ENCODE peak calls at places on chromosomes 3 and 15, in ten cellular contexts. One of them, this sample, is unnamed.

GRCh38 chr3:99817047-99817436 is 620 bp upstream of the CMSS1 start:
- DNase-seq in GM12878: no peak
- DNase-seq in endothelial cell: peak; percentile 7
- DNase-seq in CD14-positive monocyte: no peak
- DNase-seq in AG09319: no peak
- DNase-seq in brain microvascular endothelial cell: no peak
- DNase-seq in Panc1: no peak
- DNase-seq in GM12865: no peak
- DNase-seq in epithelial cell of esophagus: peak; percentile 30
- DNase-seq in GM20000: peak; percentile 12
- DNase-seq in this sample: peak; percentile 14

GRCh38 chr3:133489466-133490085 is 83.9 kb upstream of the CDV3 start:
- DNase-seq in GM20000: no peak
- DNase-seq in epithelial cell of esophagus: peak; percentile 19
- DNase-seq in CD14-positive monocyte: no peak
- DNase-seq in GM12865: no peak
- DNase-seq in GM12878: no peak
- DNase-seq in endothelial cell: no peak
- DNase-seq in AG09319: no peak
- DNase-seq in Panc1: no peak
- DNase-seq in brain microvascular endothelial cell: no peak
- DNase-seq in this sample: no peak

GRCh38 chr3:183331518-183331917 is 78.5 kb downstream of the B3GNT5 start:
- DNase-seq in endothelial cell: no peak
- DNase-seq in AG09319: no peak
- DNase-seq in brain microvascular endothelial cell: no peak
- DNase-seq in GM12878: no peak
- DNase-seq in Panc1: no peak
- DNase-seq in GM12865: no peak
- DNase-seq in CD14-positive monocyte: no peak
- DNase-seq in epithelial cell of esophagus: no peak
- DNase-seq in GM20000: no peak
- DNase-seq in this sample: no peak

GRCh38 chr3:174651951-174652350 is 207.2 kb upstream of the NAALADL2 start:
- DNase-seq in Panc1: no peak
- DNase-seq in endothelial cell: no peak
- DNase-seq in GM12878: no peak
- DNase-seq in epithelial cell of esophagus: no peak
- DNase-seq in AG09319: no peak
- DNase-seq in CD14-positive monocyte: no peak
- DNase-seq in brain microvascular endothelial cell: no peak
- DNase-seq in GM12865: no peak
- DNase-seq in GM20000: no peak
- DNase-seq in this sample: no peak

GRCh38 chr3:192433704-192434103 is 293.6 kb downstream of the FGF12 start:
- DNase-seq in AG09319: no peak
- DNase-seq in endothelial cell: no peak
- DNase-seq in Panc1: no peak
- DNase-seq in GM12865: no peak
- DNase-seq in GM12878: peak; percentile 3
- DNase-seq in epithelial cell of esophagus: no peak
- DNase-seq in brain microvascular endothelial cell: no peak
- DNase-seq in CD14-positive monocyte: no peak
- DNase-seq in GM20000: no peak
- DNase-seq in this sample: peak; percentile 75

GRCh38 chr15:67253517-67254237 is 784 bp downstream of the AAGAB start:
- DNase-seq in endothelial cell: no peak
- DNase-seq in Panc1: no peak
- DNase-seq in brain microvascular endothelial cell: no peak
- DNase-seq in GM20000: no peak
- DNase-seq in GM12865: no peak
- DNase-seq in GM12878: no peak
- DNase-seq in CD14-positive monocyte: no peak
- DNase-seq in epithelial cell of esophagus: peak; percentile 34
- DNase-seq in AG09319: no peak
- DNase-seq in this sample: no peak

GRCh38 chr3:58321791-58322190 is 10.9 kb upstream of the PXK start:
- DNase-seq in GM12865: no peak
- DNase-seq in GM20000: no peak
- DNase-seq in endothelial cell: no peak
- DNase-seq in GM12878: no peak
- DNase-seq in brain microvascular endothelial cell: no peak
- DNase-seq in Panc1: no peak
- DNase-seq in AG09319: no peak
- DNase-seq in epithelial cell of esophagus: no peak
- DNase-seq in CD14-positive monocyte: no peak
- DNase-seq in this sample: no peak

GRCh38 chr3:115246621-115247020 is 99.5 kb upstream of the ZBTB20 start:
- DNase-seq in endothelial cell: no peak
- DNase-seq in brain microvascular endothelial cell: no peak
- DNase-seq in epithelial cell of esophagus: no peak
- DNase-seq in CD14-positive monocyte: no peak
- DNase-seq in AG09319: no peak
- DNase-seq in GM12878: no peak
- DNase-seq in Panc1: no peak
- DNase-seq in GM12865: no peak
- DNase-seq in GM20000: no peak
- DNase-seq in this sample: no peak

GRCh38 chr3:45753095-45753494 is 43.2 kb downstream of the SLC6A20 start:
- DNase-seq in GM12865: no peak
- DNase-seq in epithelial cell of esophagus: peak; percentile 65
- DNase-seq in GM12878: no peak
- DNase-seq in AG09319: no peak
- DNase-seq in GM20000: no peak
- DNase-seq in CD14-positive monocyte: no peak
- DNase-seq in brain microvascular endothelial cell: no peak
- DNase-seq in Panc1: no peak
- DNase-seq in endothelial cell: no peak
- DNase-seq in this sample: no peak

GRCh38 chr3:32177702-32178198 is 60.7 kb upstream of the CMTM8 start:
- DNase-seq in AG09319: peak; percentile 1
- DNase-seq in CD14-positive monocyte: no peak
- DNase-seq in GM12878: no peak
- DNase-seq in Panc1: peak; percentile 80
- DNase-seq in brain microvascular endothelial cell: peak; percentile 95
- DNase-seq in GM20000: peak; percentile 51
- DNase-seq in epithelial cell of esophagus: peak; percentile 88
- DNase-seq in endothelial cell: peak; percentile 76
- DNase-seq in GM12865: peak; percentile 63
- DNase-seq in this sample: peak; percentile 83

GRCh38 chr15:68151277-68151676 is 53.9 kb downstream of the CALML4 start:
- DNase-seq in AG09319: no peak
- DNase-seq in epithelial cell of esophagus: peak; percentile 47
- DNase-seq in brain microvascular endothelial cell: peak; percentile 7
- DNase-seq in CD14-positive monocyte: no peak
- DNase-seq in GM12878: no peak
- DNase-seq in Panc1: no peak
- DNase-seq in GM20000: no peak
- DNase-seq in endothelial cell: no peak
- DNase-seq in GM12865: no peak
- DNase-seq in this sample: no peak

GRCh38 chr3:151580592-151580991 is 119.7 kb upstream of the IGSF10 start:
- DNase-seq in Panc1: no peak
- DNase-seq in GM20000: no peak
- DNase-seq in GM12865: no peak
- DNase-seq in epithelial cell of esophagus: peak; percentile 22
- DNase-seq in CD14-positive monocyte: no peak
- DNase-seq in brain microvascular endothelial cell: peak; percentile 12
- DNase-seq in GM12878: no peak
- DNase-seq in endothelial cell: no peak
- DNase-seq in AG09319: peak; percentile 69
- DNase-seq in this sample: no peak

GRCh38 chr3:5078151-5078550 is 43.9 kb upstream of the ARL8B start:
- DNase-seq in GM12865: no peak
- DNase-seq in brain microvascular endothelial cell: no peak
- DNase-seq in Panc1: peak; percentile 22
- DNase-seq in GM12878: no peak
- DNase-seq in epithelial cell of esophagus: peak; percentile 92
- DNase-seq in GM20000: no peak
- DNase-seq in CD14-positive monocyte: no peak
- DNase-seq in endothelial cell: no peak
- DNase-seq in AG09319: no peak
- DNase-seq in this sample: no peak

GRCh38 chr3:173275740-173276139 is 121.8 kb upstream of the NLGN1 start:
- DNase-seq in GM12878: no peak
- DNase-seq in brain microvascular endothelial cell: no peak
- DNase-seq in AG09319: no peak
- DNase-seq in GM12865: peak; percentile 38
- DNase-seq in endothelial cell: no peak
- DNase-seq in Panc1: no peak
- DNase-seq in epithelial cell of esophagus: no peak
- DNase-seq in CD14-positive monocyte: no peak
- DNase-seq in GM20000: peak; percentile 17
- DNase-seq in this sample: no peak

GRCh38 chr15:92097473-92098178 is 244.1 kb downstream of the SLCO3A1 start:
- DNase-seq in Panc1: no peak
- DNase-seq in AG09319: no peak
- DNase-seq in brain microvascular endothelial cell: peak; percentile 15
- DNase-seq in GM12865: peak; percentile 69
- DNase-seq in epithelial cell of esophagus: peak; percentile 64
- DNase-seq in GM12878: peak; percentile 20
- DNase-seq in CD14-positive monocyte: no peak
- DNase-seq in endothelial cell: peak; percentile 73
- DNase-seq in GM20000: peak; percentile 62
- DNase-seq in this sample: peak; percentile 64

GRCh38 chr3:169218314-169218983 is 445.1 kb downstream of the MECOM start:
- DNase-seq in Panc1: no peak
- DNase-seq in brain microvascular endothelial cell: peak; percentile 76
- DNase-seq in CD14-positive monocyte: no peak
- DNase-seq in endothelial cell: peak; percentile 70
- DNase-seq in epithelial cell of esophagus: peak; percentile 55
- DNase-seq in GM12865: no peak
- DNase-seq in AG09319: no peak
- DNase-seq in GM12878: no peak
- DNase-seq in GM20000: no peak
- DNase-seq in this sample: peak; percentile 80

GRCh38 chr15:96342611-96343528 is 12.4 kb downstream of the NR2F2 start:
- DNase-seq in epithelial cell of esophagus: no peak
- DNase-seq in CD14-positive monocyte: no peak
- DNase-seq in GM20000: no peak
- DNase-seq in GM12878: no peak
- DNase-seq in AG09319: no peak
- DNase-seq in brain microvascular endothelial cell: peak; percentile 22
- DNase-seq in Panc1: no peak
- DNase-seq in GM12865: no peak
- DNase-seq in endothelial cell: peak; percentile 2
- DNase-seq in this sample: no peak

GRCh38 chr3:89049119-89049518 is 58.3 kb upstream of the EPHA3 start:
- DNase-seq in AG09319: no peak
- DNase-seq in epithelial cell of esophagus: peak; percentile 34
- DNase-seq in GM12878: no peak
- DNase-seq in endothelial cell: no peak
- DNase-seq in GM12865: peak; percentile 1
- DNase-seq in CD14-positive monocyte: no peak
- DNase-seq in GM20000: no peak
- DNase-seq in brain microvascular endothelial cell: no peak
- DNase-seq in Panc1: no peak
- DNase-seq in this sample: peak; percentile 1

GRCh38 chr15:70382762-70383458 is 285.2 kb upstream of the TLE3 start:
- DNase-seq in GM12865: no peak
- DNase-seq in CD14-positive monocyte: no peak
- DNase-seq in Panc1: no peak
- DNase-seq in GM12878: no peak
- DNase-seq in AG09319: no peak
- DNase-seq in endothelial cell: no peak
- DNase-seq in GM20000: no peak
- DNase-seq in epithelial cell of esophagus: no peak
- DNase-seq in brain microvascular endothelial cell: no peak
- DNase-seq in this sample: no peak
- TF ChIP-seq CTCF in GM12865: no peak
- TF ChIP-seq CTCF in CD14-positive monocyte: no peak
- TF ChIP-seq CTCF in Panc1: no peak
- TF ChIP-seq CTCF in GM12878: no peak
- TF ChIP-seq CTCF in AG09319: no peak
- TF ChIP-seq CTCF in endothelial cell: no peak
- TF ChIP-seq CTCF in GM20000: no peak
- TF ChIP-seq CTCF in epithelial cell of esophagus: no peak
- TF ChIP-seq CTCF in brain microvascular endothelial cell: no peak
- TF ChIP-seq CTCF in this sample: no peak

GRCh38 chr15:41822957-41823356 is 4.9 kb upstream of the JMJD7 start:
- DNase-seq in AG09319: no peak
- DNase-seq in brain microvascular endothelial cell: no peak
- DNase-seq in CD14-positive monocyte: no peak
- DNase-seq in GM12865: no peak
- DNase-seq in GM20000: no peak
- DNase-seq in Panc1: no peak
- DNase-seq in GM12878: no peak
- DNase-seq in epithelial cell of esophagus: no peak
- DNase-seq in endothelial cell: no peak
- DNase-seq in this sample: no peak
- TF ChIP-seq CTCF in AG09319: no peak
- TF ChIP-seq CTCF in brain microvascular endothelial cell: no peak
- TF ChIP-seq CTCF in CD14-positive monocyte: no peak
- TF ChIP-seq CTCF in GM12865: no peak
- TF ChIP-seq CTCF in GM20000: no peak
- TF ChIP-seq CTCF in Panc1: no peak
- TF ChIP-seq CTCF in GM12878: no peak
- TF ChIP-seq CTCF in epithelial cell of esophagus: no peak
- TF ChIP-seq CTCF in endothelial cell: no peak
- TF ChIP-seq CTCF in this sample: no peak

DNA sequence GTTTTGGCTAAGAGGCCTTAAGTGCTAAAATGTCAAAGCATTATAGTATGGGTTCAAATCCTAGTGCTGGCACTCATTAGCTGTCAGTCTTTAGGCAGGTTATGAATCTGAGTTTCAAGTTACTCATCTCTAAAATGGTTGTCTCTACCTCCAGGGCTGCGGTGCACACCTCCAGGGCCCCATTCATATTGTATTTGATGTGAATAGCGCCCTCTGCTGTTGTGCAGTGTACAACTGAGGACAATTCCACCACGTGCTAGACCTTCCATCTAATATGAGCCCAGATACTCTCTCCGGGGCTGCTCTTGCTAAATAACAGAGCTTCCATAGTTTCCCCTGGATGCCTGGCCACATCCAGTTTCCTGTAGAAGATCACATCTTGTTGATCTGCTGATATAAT is 54.3 kb downstream of the OXNAD1 start:
- DNase-seq in endothelial cell: peak; percentile 25
- DNase-seq in Panc1: no peak
- DNase-seq in GM20000: no peak
- DNase-seq in brain microvascular endothelial cell: no peak
- DNase-seq in AG09319: no peak
- DNase-seq in epithelial cell of esophagus: peak; percentile 33
- DNase-seq in GM12865: peak; percentile 70
- DNase-seq in CD14-positive monocyte: no peak
- DNase-seq in GM12878: no peak
- DNase-seq in this sample: peak; percentile 14
- TF ChIP-seq CTCF in endothelial cell: peak; percentile 35
- TF ChIP-seq CTCF in Panc1: no peak
- TF ChIP-seq CTCF in GM20000: peak; percentile 17
- TF ChIP-seq CTCF in brain microvascular endothelial cell: peak; percentile 58
- TF ChIP-seq CTCF in AG09319: peak; percentile 8
- TF ChIP-seq CTCF in epithelial cell of esophagus: peak; percentile 13
- TF ChIP-seq CTCF in GM12865: peak; percentile 49
- TF ChIP-seq CTCF in CD14-positive monocyte: no peak
- TF ChIP-seq CTCF in GM12878: peak; percentile 51
- TF ChIP-seq CTCF in this sample: peak; percentile 15

DNA sequence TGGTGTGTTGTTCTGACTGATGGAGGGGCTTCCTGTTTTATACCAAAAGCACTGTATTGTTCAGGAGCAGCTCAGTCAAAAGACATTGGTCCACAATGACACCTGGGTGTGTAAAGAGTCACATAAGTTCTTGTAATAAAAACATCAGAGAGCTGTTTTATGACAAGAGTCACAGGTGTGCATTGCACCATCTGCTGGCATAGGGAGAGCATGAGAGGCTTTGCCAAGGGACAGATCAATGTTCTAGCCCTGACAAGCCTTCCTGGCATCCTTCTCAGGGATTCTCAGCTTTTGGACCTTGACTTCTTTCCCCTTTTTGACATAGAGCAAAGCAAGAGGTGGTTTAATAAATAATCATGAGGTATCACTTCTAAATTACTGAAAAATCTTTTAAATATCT is 20.5 kb downstream of the ARPP21 start:
- DNase-seq in GM12878: no peak
- DNase-seq in Panc1: no peak
- DNase-seq in endothelial cell: no peak
- DNase-seq in AG09319: no peak
- DNase-seq in epithelial cell of esophagus: peak; percentile 41
- DNase-seq in CD14-positive monocyte: no peak
- DNase-seq in GM20000: no peak
- DNase-seq in GM12865: peak; percentile 10
- DNase-seq in brain microvascular endothelial cell: no peak
- DNase-seq in this sample: peak; percentile 44
- TF ChIP-seq CTCF in GM12878: peak; percentile 49
- TF ChIP-seq CTCF in Panc1: peak; percentile 23
- TF ChIP-seq CTCF in endothelial cell: no peak
- TF ChIP-seq CTCF in AG09319: no peak
- TF ChIP-seq CTCF in epithelial cell of esophagus: peak; percentile 71
- TF ChIP-seq CTCF in CD14-positive monocyte: no peak
- TF ChIP-seq CTCF in GM20000: no peak
- TF ChIP-seq CTCF in GM12865: peak; percentile 20
- TF ChIP-seq CTCF in brain microvascular endothelial cell: peak; percentile 54
- TF ChIP-seq CTCF in this sample: peak; percentile 38